ENCODE peak calls at places on chromosomes 7 and 10, in five cellular contexts. One of them, this sample, is unnamed.

GRCh38 chr7:2551418-2551817 is 3.9 kb downstream of the BRAT1 start:
- DNase-seq in T follicular helper cell: no peak
- DNase-seq in stimulated activated naive B cell treated with anti-CD40 and anti-IgM and Interleukin-4, amounts not matched to agents 10 μg/mL and 1 μg/mL and 100 μg/mL, for 72 hours: no peak
- DNase-seq in neuronal stem cell: no peak
- DNase-seq in stimulated activated CD8-positive, alpha-beta memory T cell treated with anti-CD3 and anti-CD28 coated beads, Interleukin-12 subunit alpha, Interleukin-12 subunit beta, amount 100 ng/mL, for 1 hour: no peak
- DNase-seq in this sample: no peak

GRCh38 chr10:78316451-78316931 is 282.8 kb downstream of the RPS24 start:
- DNase-seq in T follicular helper cell: no peak
- DNase-seq in stimulated activated naive B cell treated with anti-CD40 and anti-IgM and Interleukin-4, amounts not matched to agents 10 μg/mL and 1 μg/mL and 100 μg/mL, for 72 hours: no peak
- DNase-seq in neuronal stem cell: no peak
- DNase-seq in stimulated activated CD8-positive, alpha-beta memory T cell treated with anti-CD3 and anti-CD28 coated beads, Interleukin-12 subunit alpha, Interleukin-12 subunit beta, amount 100 ng/mL, for 1 hour: no peak
- DNase-seq in this sample: peak; percentile 31

GRCh38 chr7:148753224-148753623 is 54.5 kb downstream of the CUL1 start:
- DNase-seq in T follicular helper cell: no peak
- DNase-seq in stimulated activated naive B cell treated with anti-CD40 and anti-IgM and Interleukin-4, amounts not matched to agents 10 μg/mL and 1 μg/mL and 100 μg/mL, for 72 hours: no peak
- DNase-seq in neuronal stem cell: no peak
- DNase-seq in stimulated activated CD8-positive, alpha-beta memory T cell treated with anti-CD3 and anti-CD28 coated beads, Interleukin-12 subunit alpha, Interleukin-12 subunit beta, amount 100 ng/mL, for 1 hour: no peak
- DNase-seq in this sample: no peak

GRCh38 chr7:107667341-107667740 is 6.7 kb downstream of the SLC26A4 start:
- DNase-seq in T follicular helper cell: no peak
- DNase-seq in stimulated activated naive B cell treated with anti-CD40 and anti-IgM and Interleukin-4, amounts not matched to agents 10 μg/mL and 1 μg/mL and 100 μg/mL, for 72 hours: no peak
- DNase-seq in neuronal stem cell: no peak
- DNase-seq in stimulated activated CD8-positive, alpha-beta memory T cell treated with anti-CD3 and anti-CD28 coated beads, Interleukin-12 subunit alpha, Interleukin-12 subunit beta, amount 100 ng/mL, for 1 hour: no peak
- DNase-seq in this sample: no peak

GRCh38 chr10:43045631-43046287 is 31.1 kb upstream of the RET start:
- DNase-seq in T follicular helper cell: no peak
- DNase-seq in stimulated activated naive B cell treated with anti-CD40 and anti-IgM and Interleukin-4, amounts not matched to agents 10 μg/mL and 1 μg/mL and 100 μg/mL, for 72 hours: no peak
- DNase-seq in neuronal stem cell: no peak
- DNase-seq in stimulated activated CD8-positive, alpha-beta memory T cell treated with anti-CD3 and anti-CD28 coated beads, Interleukin-12 subunit alpha, Interleukin-12 subunit beta, amount 100 ng/mL, for 1 hour: no peak
- DNase-seq in this sample: no peak

GRCh38 chr7:5453566-5454075 is 30.0 kb upstream of the TNRC18 start:
- DNase-seq in T follicular helper cell: no peak
- DNase-seq in stimulated activated naive B cell treated with anti-CD40 and anti-IgM and Interleukin-4, amounts not matched to agents 10 μg/mL and 1 μg/mL and 100 μg/mL, for 72 hours: no peak
- DNase-seq in neuronal stem cell: no peak
- DNase-seq in stimulated activated CD8-positive, alpha-beta memory T cell treated with anti-CD3 and anti-CD28 coated beads, Interleukin-12 subunit alpha, Interleukin-12 subunit beta, amount 100 ng/mL, for 1 hour: no peak
- DNase-seq in this sample: no peak

GRCh38 chr10:116654816-116655215 is 34.1 kb downstream of the PNLIPRP2 start:
- DNase-seq in T follicular helper cell: no peak
- DNase-seq in stimulated activated naive B cell treated with anti-CD40 and anti-IgM and Interleukin-4, amounts not matched to agents 10 μg/mL and 1 μg/mL and 100 μg/mL, for 72 hours: no peak
- DNase-seq in neuronal stem cell: no peak
- DNase-seq in stimulated activated CD8-positive, alpha-beta memory T cell treated with anti-CD3 and anti-CD28 coated beads, Interleukin-12 subunit alpha, Interleukin-12 subunit beta, amount 100 ng/mL, for 1 hour: no peak
- DNase-seq in this sample: no peak

GRCh38 chr7:151238190-151238810 is 6.0 kb downstream of the CHPF2 start:
- DNase-seq in T follicular helper cell: no peak
- DNase-seq in stimulated activated naive B cell treated with anti-CD40 and anti-IgM and Interleukin-4, amounts not matched to agents 10 μg/mL and 1 μg/mL and 100 μg/mL, for 72 hours: no peak
- DNase-seq in neuronal stem cell: no peak
- DNase-seq in stimulated activated CD8-positive, alpha-beta memory T cell treated with anti-CD3 and anti-CD28 coated beads, Interleukin-12 subunit alpha, Interleukin-12 subunit beta, amount 100 ng/mL, for 1 hour: no peak
- DNase-seq in this sample: no peak

GRCh38 chr10:96600337-96600736 is 13.5 kb upstream of the TM9SF3 start:
- DNase-seq in T follicular helper cell: no peak
- DNase-seq in stimulated activated naive B cell treated with anti-CD40 and anti-IgM and Interleukin-4, amounts not matched to agents 10 μg/mL and 1 μg/mL and 100 μg/mL, for 72 hours: no peak
- DNase-seq in neuronal stem cell: no peak
- DNase-seq in stimulated activated CD8-positive, alpha-beta memory T cell treated with anti-CD3 and anti-CD28 coated beads, Interleukin-12 subunit alpha, Interleukin-12 subunit beta, amount 100 ng/mL, for 1 hour: no peak
- DNase-seq in this sample: no peak

GRCh38 chr7:11170160-11170559 is 196.5 kb downstream of the PHF14 start:
- DNase-seq in T follicular helper cell: no peak
- DNase-seq in stimulated activated naive B cell treated with anti-CD40 and anti-IgM and Interleukin-4, amounts not matched to agents 10 μg/mL and 1 μg/mL and 100 μg/mL, for 72 hours: no peak
- DNase-seq in neuronal stem cell: no peak
- DNase-seq in stimulated activated CD8-positive, alpha-beta memory T cell treated with anti-CD3 and anti-CD28 coated beads, Interleukin-12 subunit alpha, Interleukin-12 subunit beta, amount 100 ng/mL, for 1 hour: no peak
- DNase-seq in this sample: no peak

GRCh38 chr7:91320679-91321078 is 56.4 kb downstream of the FZD1 start:
- DNase-seq in T follicular helper cell: no peak
- DNase-seq in stimulated activated naive B cell treated with anti-CD40 and anti-IgM and Interleukin-4, amounts not matched to agents 10 μg/mL and 1 μg/mL and 100 μg/mL, for 72 hours: no peak
- DNase-seq in neuronal stem cell: no peak
- DNase-seq in stimulated activated CD8-positive, alpha-beta memory T cell treated with anti-CD3 and anti-CD28 coated beads, Interleukin-12 subunit alpha, Interleukin-12 subunit beta, amount 100 ng/mL, for 1 hour: no peak
- DNase-seq in this sample: no peak

GRCh38 chr10:32943854-32944661 is 14.0 kb downstream of the ITGB1 start:
- DNase-seq in T follicular helper cell: no peak
- DNase-seq in stimulated activated naive B cell treated with anti-CD40 and anti-IgM and Interleukin-4, amounts not matched to agents 10 μg/mL and 1 μg/mL and 100 μg/mL, for 72 hours: no peak
- DNase-seq in neuronal stem cell: no peak
- DNase-seq in stimulated activated CD8-positive, alpha-beta memory T cell treated with anti-CD3 and anti-CD28 coated beads, Interleukin-12 subunit alpha, Interleukin-12 subunit beta, amount 100 ng/mL, for 1 hour: no peak
- DNase-seq in this sample: no peak

This sample was measured in skeletal muscle cell.